ENCODE peak calls at places on chromosomes 2 and 18, in six cellular contexts. L, V, P, A, H and Z are unnamed samples.

GRCh38 chr2:160062283-160063005 is at the start of gene PLA2R1:
- DNase-seq in L (no peak), V (peak; percentile 12), P (no peak), A (peak; percentile 83), H (no peak), Z (no peak)

GRCh38 chr2:11129598-11130449 is 25.4 kb upstream of the SLC66A3 start:
- DNase-seq in L (peak; percentile 75), V (no peak), P (peak; percentile 80), A (peak; percentile 92), H (peak; percentile 87), Z (no peak)

GRCh38 chr2:218081063-218081462 is 12.0 kb downstream of the RUFY4 start:
- DNase-seq in L (no peak), V (no peak), P (no peak), A (no peak), H (no peak), Z (no peak)

GRCh38 chr2:20490300-20491181 is 43.7 kb downstream of the RHOB start:
- DNase-seq in L (no peak), V (peak; percentile 72), P (no peak), A (no peak), H (no peak), Z (peak; percentile 18)

GRCh38 chr2:120526997-120527945 is 181.3 kb downstream of the INHBB start:
- DNase-seq in L (no peak), V (no peak), P (no peak), A (no peak), H (no peak), Z (no peak)

GRCh38 chr2:24824966-24825882 is 32.0 kb downstream of the CENPO start:
- DNase-seq in L (no peak), V (no peak), P (peak; percentile 25), A (no peak), H (peak; percentile 3), Z (no peak)

GRCh38 chr2:212863185-212863588 is 288.2 kb downstream of the IKZF2 start:
- DNase-seq in L (no peak), V (no peak), P (no peak), A (no peak), H (peak; percentile 18), Z (no peak)

GRCh38 chr2:71545572-71546274 is 92.4 kb downstream of the DYSF start:
- DNase-seq in L (no peak), V (peak; percentile 55), P (peak; percentile 26), A (no peak), H (peak; percentile 19), Z (no peak)

GRCh38 chr2:47486858-47487497 is 84.0 kb downstream of the MSH2 start:
- DNase-seq in L (no peak), V (peak; percentile 18), P (no peak), A (no peak), H (no peak), Z (no peak)

GRCh38 chr2:223563462-223563861 is 38.7 kb downstream of the SCG2 start:
- DNase-seq in L (no peak), V (peak; percentile 89), P (no peak), A (no peak), H (no peak), Z (no peak)

GRCh38 chr18:69401475-69402218 is 959 bp downstream of the DOK6 start:
- DNase-seq in L (no peak), V (peak; percentile 8), P (no peak), A (peak; percentile 61), H (no peak), Z (no peak)

GRCh38 chr2:202278036-202278760 is 12.6 kb downstream of the NOP58 start:
- DNase-seq in L (no peak), V (peak; percentile 66), P (no peak), A (no peak), H (no peak), Z (no peak)

GRCh38 chr18:3151379-3152264 is 68.1 kb downstream of the MYOM1 start:
- DNase-seq in L (no peak), V (peak; percentile 52), P (no peak), A (no peak), H (peak; percentile 33), Z (no peak)

GRCh38 chr2:220499281-220499680 is 871.9 kb downstream of the SLC4A3 start:
- DNase-seq in L (no peak), V (peak; percentile 80), P (no peak), A (no peak), H (no peak), Z (no peak)

GRCh38 chr2:30236591-30237245 is 5.4 kb downstream of the LBH start:
- DNase-seq in L (no peak), V (no peak), P (peak; percentile 20), A (no peak), H (no peak), Z (peak; percentile 41)

GRCh38 chr2:212288308-212288707 is 250.3 kb downstream of the ERBB4 start:
- DNase-seq in L (no peak), V (no peak), P (no peak), A (no peak), H (no peak), Z (no peak)

GRCh38 chr2:54212456-54212855 is 43.6 kb downstream of the TSPYL6 start:
- DNase-seq in L (no peak), V (peak; percentile 96), P (no peak), A (no peak), H (no peak), Z (no peak)

GRCh38 chr2:30511122-30512083 is 64.4 kb downstream of the LCLAT1 start:
- DNase-seq in L (no peak), V (peak; percentile 60), P (no peak), A (no peak), H (no peak), Z (no peak)

GRCh38 chr18:25724997-25725396 is 365.4 kb downstream of the SS18 start:
- DNase-seq in L (no peak), V (no peak), P (no peak), A (no peak), H (no peak), Z (no peak)

GRCh38 chr2:83261591-83262136 is 1197.4 kb downstream of the SUCLG1 start:
- DNase-seq in L (no peak), V (no peak), P (no peak), A (no peak), H (no peak), Z (no peak)

GRCh38 chr2:98508690-98509054 is 64.0 kb downstream of the INPP4A start:
- DNase-seq in L (peak; percentile 3), V (peak; percentile 73), P (peak; percentile 63), A (peak; percentile 82), H (no peak), Z (no peak)

GRCh38 chr2:45839388-45840251 is 188.1 kb downstream of the PRKCE start:
- DNase-seq in L (no peak), V (peak; percentile 18), P (no peak), A (no peak), H (no peak), Z (no peak)

GRCh38 chr18:9690418-9691178 is 17.5 kb upstream of the RAB31 start:
- DNase-seq in L (no peak), V (peak; percentile 67), P (no peak), A (no peak), H (no peak), Z (no peak)

GRCh38 chr18:26157326-26157725 is 23.7 kb downstream of the PSMA8 start:
- DNase-seq in L (no peak), V (no peak), P (no peak), A (no peak), H (no peak), Z (no peak)

GRCh38 chr2:14616342-14616741 is 16.2 kb upstream of the LRATD1 start:
- DNase-seq in L (no peak), V (no peak), P (no peak), A (no peak), H (no peak), Z (no peak)

GRCh38 chr2:59777120-59777519 is 776.3 kb downstream of the BCL11A start:
- DNase-seq in L (no peak), V (no peak), P (no peak), A (no peak), H (no peak), Z (no peak)

GRCh38 chr2:241272298-241272721 is 43.2 kb downstream of the HDLBP start:
- DNase-seq in L (no peak), V (no peak), P (no peak), A (peak; percentile 88), H (no peak), Z (no peak)

GRCh38 chr2:17083902-17084301 is 418.3 kb upstream of the CYRIA start:
- DNase-seq in L (no peak), V (no peak), P (no peak), A (no peak), H (no peak), Z (no peak)

GRCh38 chr2:30427606-30428005 is 19.4 kb upstream of the LCLAT1 start:
- DNase-seq in L (no peak), V (no peak), P (no peak), A (no peak), H (no peak), Z (no peak)

GRCh38 chr2:171702781-171703556 is 15.7 kb downstream of the DYNC1I2 start:
- DNase-seq in L (no peak), V (peak; percentile 49), P (no peak), A (no peak), H (no peak), Z (no peak)
- H3K27ac ChIP-seq in L (no peak overlapping the region), V (no peak overlapping the region), P (no peak overlapping the region), A (no peak overlapping the region), H (no peak overlapping the region), Z (no peak overlapping the region)

DNA sequence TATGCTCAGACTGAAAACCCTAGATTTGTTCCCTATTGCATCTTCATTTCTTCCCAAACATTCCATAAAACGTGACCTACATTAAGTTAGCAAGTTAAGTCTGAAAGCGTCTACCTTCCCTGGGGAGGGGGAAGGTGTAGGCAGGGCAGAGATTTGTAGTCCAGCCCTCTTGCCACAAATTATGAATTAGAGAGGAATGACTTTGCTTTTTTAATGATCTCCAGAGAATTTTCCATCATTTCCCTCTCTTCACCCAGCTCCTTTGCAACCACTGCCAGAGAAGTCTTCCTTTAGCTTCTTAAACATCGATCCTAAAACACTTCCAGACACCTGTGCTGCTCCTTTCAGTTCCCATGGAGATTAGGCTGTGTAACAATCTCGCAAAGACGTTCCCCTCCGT is 1.2 kb downstream of the C2orf76 start:
- DNase-seq in L (no peak), V (no peak), P (no peak), A (no peak), H (no peak), Z (no peak)
- H3K4me3 ChIP-seq in L (peak overlapping the region; percentile 71), V (peak overlapping the region; percentile 59), P (peak overlapping the region; percentile 80), A (no peak overlapping the region), H (peak overlapping the region; percentile 96), Z (peak overlapping the region; percentile 90)

GRCh38 chr2:37417321-37417720 is 72.9 kb downstream of the QPCT start:
- DNase-seq in L (no peak), V (peak; percentile 81), P (no peak), A (no peak), H (no peak), Z (no peak)
- H3K27ac ChIP-seq in L (no peak overlapping the region), V (no peak overlapping the region), P (no peak overlapping the region), A (no peak overlapping the region), H (no peak overlapping the region), Z (no peak overlapping the region)

GRCh38 chr2:177889812-177890460 is 182.6 kb downstream of the PDE11A start:
- DNase-seq in L (no peak), V (no peak), P (no peak), A (no peak), H (no peak), Z (no peak)
- H3K4me3 ChIP-seq in L (no peak overlapping the region), V (no peak overlapping the region), P (no peak overlapping the region), A (no peak overlapping the region), H (no peak overlapping the region), Z (no peak overlapping the region)

DNA sequence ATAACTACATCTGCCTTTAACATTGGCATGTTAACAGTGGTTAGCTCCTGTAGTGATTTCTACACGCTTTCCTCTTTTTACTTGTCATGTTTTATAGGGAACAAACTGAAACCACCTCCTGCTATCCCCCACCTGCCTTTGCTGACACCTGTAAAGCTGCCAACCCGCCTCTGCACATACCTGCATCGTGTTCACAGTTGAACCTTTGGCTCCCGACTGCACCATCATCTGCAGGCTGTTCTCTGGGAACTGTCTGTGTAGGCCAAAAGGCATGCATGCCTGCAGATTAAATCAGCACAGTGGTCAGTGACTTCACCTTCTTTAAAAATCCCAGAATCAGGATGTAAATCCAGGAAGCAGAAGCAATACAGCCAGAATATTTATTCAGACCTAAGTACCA is 58.7 kb downstream of the POLR1A start:
- DNase-seq in L (no peak), V (peak; percentile 69), P (no peak), A (no peak), H (no peak), Z (no peak)
- H3K27ac ChIP-seq in L (no peak overlapping the region), V (no peak overlapping the region), P (no peak overlapping the region), A (no peak overlapping the region), H (no peak overlapping the region), Z (no peak overlapping the region)